ENCODE peak calls at places on chromosome 20, in ten cellular contexts. X is activated CD8-positive, alpha-beta T cell treated with anti-CD3 and anti-CD28 coated beads, Interleukin-2, amount 10 ng/mL, durations not matched to agents 7 days and 5 days; N is renal cortical epithelial cell; U is H7; G is stimulated activated naive CD8-positive, alpha-beta T cell treated with anti-CD3 and anti-CD28 coated beads, Interleukin-15, Interleukin-2, amounts not matched to agents 100 U/mL and 50 U/mL, for 24 hours; K is activated T-helper 1 cell treated with anti-CD3 and anti-CD28 coated beads, Interleukin-12 subunit alpha, Interleukin-12 subunit beta, Interleukin-2, Interleukin-4 antibody, amounts not matched to agents 30 ng/mL and 10 ng/mL and 1 ng/mL, durations not matched to agents 14 hours and 24 hours and 36 hours; A is cardiac fibroblast; V is activated CD4-positive, alpha-beta T cell treated with anti-CD3 and anti-CD28 coated beads, Interleukin-2, amount 50 U/mL, for 4 hours; I is stimulated activated CD4-positive, alpha-beta T cell treated with anti-CD3 and anti-CD28 coated beads, Interleukin-12 subunit alpha, Interleukin-12 subunit beta, amount 100 ng/mL, for 4 hours; D is anterior cingulate cortex. W is an unnamed sample.

GRCh38 chr20:56433221-56433879 is 21.3 kb downstream of the CASS4 start:
- DNase-seq in V (no peak), I (no peak), U (no peak), N (no peak), A (peak; percentile 49), G (no peak), X (no peak), K (no peak), D (no peak), W (no peak)

GRCh38 chr20:60358101-60358500 is 399.9 kb downstream of the CDH26 start:
- DNase-seq in V (no peak), G (no peak), U (no peak), N (no peak), X (no peak), I (no peak), D (no peak), K (no peak), A (no peak), W (no peak)

GRCh38 chr20:50635676-50636600 is 55.4 kb downstream of the RIPOR3 start:
- DNase-seq in N (peak; percentile 43), U (peak; percentile 96), A (peak; percentile 67), D (no peak), G (peak; percentile 75), K (peak; percentile 26), V (peak; percentile 41), I (peak; percentile 53), X (peak; percentile 69), W (peak; percentile 36)

GRCh38 chr20:57432874-57433491 is 41.8 kb downstream of the RBM38 start:
- DNase-seq in X (peak; percentile 90), I (peak; percentile 41), V (peak; percentile 31), A (no peak), U (peak; percentile 55), D (no peak), K (peak; percentile 72), N (no peak), G (peak; percentile 72), W (peak; percentile 76)

GRCh38 chr20:54107181-54107580 is 36.8 kb upstream of the BCAS1 start:
- DNase-seq in U (no peak), K (no peak), D (no peak), V (no peak), X (no peak), G (no peak), A (no peak), I (no peak), N (no peak), W (no peak)

GRCh38 chr20:37902504-37903313 is at the start of gene VSTM2L:
- DNase-seq in G (no peak), I (no peak), N (peak; percentile 21), X (no peak), V (no peak), A (peak; percentile 77), U (peak; percentile 91), D (peak; percentile 17), K (no peak), W (no peak)

GRCh38 chr20:34472246-34472925 is 43.8 kb upstream of the DYNLRB1 start:
- DNase-seq in N (peak; percentile 45), G (no peak), K (no peak), I (no peak), V (no peak), U (no peak), X (no peak), A (peak; percentile 57), D (no peak), W (no peak)

GRCh38 chr20:38094968-38095689 is 61.6 kb downstream of the RPRD1B start:
- DNase-seq in A (no peak), D (no peak), V (no peak), U (no peak), G (no peak), K (no peak), I (no peak), N (no peak), X (no peak), W (no peak)

GRCh38 chr20:57560554-57561355 is at the start of gene PCK1:
- DNase-seq in X (no peak), V (no peak), G (no peak), U (no peak), A (peak; percentile 18), N (peak; percentile 96), D (no peak), I (no peak), K (no peak), W (no peak)

GRCh38 chr20:52975024-52975732 is 3.0 kb downstream of the TSHZ2 start:
- DNase-seq in X (no peak), G (no peak), A (no peak), N (no peak), K (no peak), V (peak; percentile 55), U (no peak), I (peak; percentile 18), D (no peak), W (no peak)

GRCh38 chr20:49699200-49699992 is 14.3 kb downstream of the B4GALT5 start:
- DNase-seq in G (peak; percentile 26), A (peak; percentile 79), N (peak; percentile 71), V (no peak), D (no peak), U (no peak), X (no peak), K (no peak), I (no peak), W (no peak)

GRCh38 chr20:23126281-23127061 is 40.3 kb upstream of the CD93 start:
- DNase-seq in I (no peak), K (no peak), U (no peak), A (no peak), V (no peak), N (no peak), G (no peak), D (no peak), X (no peak), W (no peak)

GRCh38 chr20:49631074-49631716 is 63.3 kb upstream of the PTGIS start:
- DNase-seq in D (no peak), U (no peak), K (no peak), V (no peak), A (no peak), X (no peak), G (no peak), N (peak; percentile 51), I (no peak), W (no peak)

GRCh38 chr20:59004763-59005522 is 2.1 kb downstream of the CTSZ start:
- DNase-seq in I (no peak), K (peak; percentile 18), N (no peak), A (no peak), G (peak; percentile 53), V (no peak), D (no peak), X (peak; percentile 67), U (peak; percentile 37), W (no peak)

GRCh38 chr20:50496773-50497375 is 13.3 kb upstream of the PTPN1 start:
- DNase-seq in U (no peak), X (no peak), K (no peak), G (no peak), D (no peak), N (no peak), A (peak; percentile 58), I (no peak), V (no peak), W (no peak)

GRCh38 chr20:63292292-63292701 is 689 bp upstream of the COL20A1 start:
- DNase-seq in I (no peak), U (no peak), N (no peak), G (no peak), V (no peak), D (no peak), X (no peak), A (no peak), K (no peak), W (no peak)

GRCh38 chr20:11431613-11432012 is 486.1 kb upstream of the BTBD3 start:
- DNase-seq in U (no peak), A (peak; percentile 51), K (no peak), X (no peak), I (no peak), N (no peak), V (no peak), D (no peak), G (no peak), W (no peak)

GRCh38 chr20:8209061-8209460 is 77.0 kb downstream of the PLCB1 start:
- DNase-seq in U (no peak), I (no peak), V (no peak), K (no peak), D (no peak), X (no peak), A (peak; percentile 33), G (no peak), N (peak; percentile 83), W (no peak)

GRCh38 chr20:10902836-10903410 is 229.1 kb upstream of the JAG1 start:
- DNase-seq in N (no peak), D (no peak), K (no peak), G (no peak), I (no peak), V (no peak), X (no peak), U (no peak), A (peak; percentile 28), W (no peak)

GRCh38 chr20:5825136-5825719 is 75.0 kb downstream of the SHLD1 start:
- DNase-seq in X (no peak), G (no peak), I (no peak), D (no peak), K (no peak), V (no peak), A (no peak), U (peak; percentile 54), N (no peak), W (no peak)

GRCh38 chr20:47358672-47359532 is 2.4 kb upstream of the ZMYND8 start:
- DNase-seq in K (no peak), V (no peak), N (peak; percentile 96), X (no peak), D (peak; percentile 82), A (peak; percentile 94), G (no peak), I (no peak), U (no peak), W (no peak)

GRCh38 chr20:39874049-39874893 is 814.8 kb downstream of the MAFB start:
- DNase-seq in N (peak; percentile 54), I (no peak), X (peak; percentile 45), K (peak; percentile 0), V (no peak), A (peak; percentile 83), U (peak; percentile 59), D (no peak), G (peak; percentile 44), W (peak; percentile 9)

GRCh38 chr20:50919567-50919966 is 11.7 kb downstream of the ADNP start:
- DNase-seq in I (no peak), N (peak; percentile 99), G (no peak), U (no peak), A (peak; percentile 95), D (no peak), V (no peak), K (no peak), X (no peak), W (no peak)

GRCh38 chr20:25223179-25223661 is 24.7 kb upstream of the PYGB start:
- DNase-seq in A (peak; percentile 97), D (no peak), X (peak; percentile 47), I (no peak), U (peak; percentile 83), V (no peak), N (peak; percentile 98), K (no peak), G (peak; percentile 70), W (peak; percentile 18)

GRCh38 chr20:48921883-48922867 is 664 bp downstream of the ARFGEF2 start:
- DNase-seq in A (peak; percentile 52), V (no peak), K (no peak), G (no peak), X (peak; percentile 25), U (peak; percentile 88), I (no peak), N (peak; percentile 28), D (no peak), W (no peak)

GRCh38 chr20:208937-209566 is 18.0 kb upstream of the DEFB129 start:
- DNase-seq in U (peak; percentile 32), X (peak; percentile 34), G (no peak), K (peak; percentile 8), D (no peak), A (peak; percentile 84), V (no peak), I (no peak), N (peak; percentile 70), W (no peak)

GRCh38 chr20:2130062-2130591 is 28.5 kb downstream of the STK35 start:
- DNase-seq in G (no peak), V (no peak), D (no peak), N (no peak), X (no peak), A (no peak), I (no peak), K (no peak), U (no peak), W (no peak)

GRCh38 chr20:51757226-51757625 is 11.0 kb downstream of the ATP9A start:
- DNase-seq in N (no peak), G (no peak), K (no peak), U (no peak), I (no peak), V (no peak), X (no peak), D (peak; percentile 8), A (no peak), W (no peak)

W was measured in activated T-helper 2 cell treated with anti-CD3 and anti-CD28 coated beads, Interferon-gamma antibody, Interleukin-2, Interleukin-4, amounts not matched to agents 10 μg/mL and 5 μg/mL and 100 μg/mL, durations not matched to agents 14 hours and 24 hours and 36 hours.